ENCODE peak calls at places on chromosomes 5 and 9, in four cellular contexts. A is dorsolateral prefrontal cortex, P is breast epithelium, O is right atrium auricular region. J is an unnamed sample.

GRCh38 chr5:152378730-152379129 is 26.3 kb downstream of the NMUR2 start:
- DNase-seq in A (no peak), P (no peak), O (no peak), J (no peak)

GRCh38 chr5:132444841-132445639 is 45.5 kb downstream of the IRF1 start:
- DNase-seq in A (no peak), P (no peak), O (no peak), J (no peak)

GRCh38 chr5:170788626-170789304 is 5.2 kb downstream of the GABRP start:
- DNase-seq in A (no peak), P (no peak), O (no peak), J (no peak)

GRCh38 chr5:86861514-86861913 is 243.8 kb downstream of the COX7C start:
- DNase-seq in A (no peak), P (no peak), O (no peak), J (no peak)

GRCh38 chr9:76927540-76928240 is 21.8 kb upstream of the PRUNE2 start:
- DNase-seq in A (no peak), P (no peak), O (no peak), J (no peak)

GRCh38 chr5:36602711-36603321 is 3.6 kb upstream of the SLC1A3 start:
- DNase-seq in A (no peak), P (no peak), O (no peak), J (no peak)

GRCh38 chr5:5155617-5156016 is 15.5 kb downstream of the ADAMTS16 start:
- DNase-seq in A (no peak), P (no peak), O (no peak), J (no peak)

GRCh38 chr9:137836151-137836830 is 41.3 kb upstream of the CACNA1B start:
- DNase-seq in A (no peak), P (no peak), O (no peak), J (no peak)

GRCh38 chr9:116027511-116027910 is 126.1 kb upstream of the PAPPA start:
- DNase-seq in A (no peak), P (no peak), O (no peak), J (no peak)

GRCh38 chr5:54309751-54310432 is 481 bp downstream of the ARL15 start:
- DNase-seq in A (peak; percentile 15), P (no peak), O (peak; percentile 61), J (no peak)

GRCh38 chr5:2986301-2986700 is 234.8 kb upstream of the IRX2 start:
- DNase-seq in A (no peak), P (no peak), O (no peak), J (no peak)

GRCh38 chr5:87347841-87348240 is 64.9 kb downstream of the CCNH start:
- DNase-seq in A (no peak), P (no peak), O (no peak), J (no peak)

GRCh38 chr5:39980056-39980455 is 555.3 kb upstream of the DAB2 start:
- DNase-seq in A (no peak), P (no peak), O (no peak), J (no peak)

GRCh38 chr9:89814340-89815040 is 209.7 kb downstream of the GADD45G start:
- DNase-seq in A (peak; percentile 28), P (no peak), O (peak; percentile 58), J (no peak)

GRCh38 chr9:84621811-84622210 is 47.7 kb upstream of the NTRK2 start:
- DNase-seq in A (no peak), P (no peak), O (no peak), J (no peak)

GRCh38 chr9:84974790-84975189 is 305.3 kb downstream of the NTRK2 start:
- DNase-seq in A (no peak), P (no peak), O (no peak), J (no peak)

GRCh38 chr9:4980046-4980727 is 4.9 kb upstream of the JAK2 start:
- DNase-seq in A (no peak), P (no peak), O (no peak), J (no peak)

GRCh38 chr9:6538666-6539071 is 106.9 kb downstream of the GLDC start:
- DNase-seq in A (no peak), P (no peak), O (no peak), J (no peak)

GRCh38 chr5:142322747-142323479 is 1.9 kb downstream of the SPRY4 start:
- DNase-seq in A (no peak), P (no peak), O (peak; percentile 67), J (no peak)

GRCh38 chr5:143138839-143139238 is 264.6 kb downstream of the NR3C1 start:
- DNase-seq in A (no peak), P (no peak), O (no peak), J (no peak)

GRCh38 chr5:97553829-97554452 is 370.9 kb upstream of the RIOK2 start:
- DNase-seq in A (no peak), P (no peak), O (no peak), J (no peak)

GRCh38 chr9:34463098-34463900 is 4.7 kb downstream of the DNAI1 start:
- DNase-seq in A (peak; percentile 26), P (no peak), O (no peak), J (no peak)

GRCh38 chr9:115002371-115003120 is 72.2 kb upstream of the TNFSF8 start:
- DNase-seq in A (no peak), P (no peak), O (no peak), J (no peak)

GRCh38 chr5:139495644-139496435 is 13.3 kb upstream of the STING1 start:
- DNase-seq in A (no peak), P (no peak), O (no peak), J (no peak)

GRCh38 chr5:39211773-39212172 is 7.6 kb downstream of the FYB1 start:
- DNase-seq in A (no peak), P (no peak), O (no peak), J (peak; percentile 33)

GRCh38 chr5:168292783-168293696 is 1.6 kb downstream of the WWC1 start:
- DNase-seq in A (no peak), P (no peak), O (no peak), J (no peak)

GRCh38 chr5:54296386-54296785 is 14.0 kb downstream of the ARL15 start:
- DNase-seq in A (no peak), P (peak; percentile 55), O (no peak), J (no peak)

GRCh38 chr5:103525366-103525765 is 37.2 kb downstream of the NUDT12 start:
- DNase-seq in A (no peak), P (no peak), O (no peak), J (no peak)

GRCh38 chr5:103522586-103522985 is 40.0 kb downstream of the NUDT12 start:
- DNase-seq in A (no peak), P (no peak), O (no peak), J (no peak)

GRCh38 chr5:103514381-103514780 is 48.2 kb downstream of the NUDT12 start:
- DNase-seq in A (no peak), P (no peak), O (no peak), J (no peak)

GRCh38 chr5:103523319-103523718 is 39.3 kb downstream of the NUDT12 start:
- DNase-seq in A (no peak), P (no peak), O (no peak), J (no peak)

DNA sequence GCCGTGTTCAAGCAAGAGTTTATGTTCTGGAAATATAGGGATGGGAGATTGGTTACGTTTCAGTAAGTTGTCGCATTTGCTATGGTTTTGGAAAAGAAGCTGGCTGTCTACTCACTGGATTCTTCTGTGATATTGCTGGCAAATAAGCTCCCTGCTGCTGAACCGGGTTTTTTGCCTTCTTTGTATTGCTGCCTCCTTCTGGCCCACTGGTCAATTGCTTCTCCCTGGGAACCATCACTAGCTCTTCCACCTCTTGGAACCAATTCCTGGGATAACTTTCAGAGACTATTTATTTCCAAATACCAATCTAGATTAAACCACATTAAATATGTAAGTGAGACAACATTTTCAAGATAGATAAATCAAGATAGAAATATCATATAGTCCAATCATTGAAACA is 43.0 kb downstream of the NUDT12 start:
- DNase-seq in A (no peak), P (no peak), O (no peak), J (no peak)
- TF ChIP-seq CTCF in A (no peak), P (no peak), O (no peak), J (no peak)

DNA sequence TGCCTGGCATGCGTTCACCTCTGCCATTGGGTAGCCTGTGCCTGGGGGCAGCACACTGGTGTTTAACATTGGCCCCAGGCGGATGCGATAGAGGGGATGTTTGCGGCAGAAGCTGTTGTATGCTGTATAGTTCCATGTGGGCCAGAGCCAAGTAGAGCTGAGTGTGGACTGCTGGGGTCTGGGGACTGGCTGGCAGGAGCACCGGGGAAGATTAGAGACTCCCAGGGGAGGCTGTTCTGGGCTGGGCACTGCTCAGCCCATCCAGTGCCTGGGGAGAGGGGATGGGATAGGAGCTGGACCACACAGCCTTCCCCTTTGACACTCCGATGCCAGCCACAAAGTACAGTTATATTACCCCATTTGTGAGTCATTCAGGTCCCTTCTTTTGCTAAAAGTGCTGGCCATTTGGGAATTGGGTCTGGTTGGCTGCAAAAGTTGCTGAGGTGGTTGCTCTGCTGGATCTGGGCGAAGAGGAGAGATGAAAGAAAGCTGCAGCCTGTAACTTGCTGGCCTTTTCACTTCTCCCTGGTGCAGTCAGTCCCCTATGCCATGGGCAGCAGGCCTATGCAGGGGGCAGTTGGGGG is 73.8 kb downstream of the RGS3 start:
- DNase-seq in A (no peak), P (no peak), O (no peak), J (no peak)
- H3K27ac ChIP-seq in A (peak overlapping the region; percentile 93), P (no peak overlapping the region), O (peak overlapping the region; percentile 79), J (no peak overlapping the region)

GRCh38 chr9:131618785-131619184 is 73.5 kb downstream of the PRRT1B start:
- DNase-seq in A (no peak), P (no peak), O (no peak), J (no peak)

GRCh38 chr9:131616983-131617604 is 71.8 kb downstream of the PRRT1B start:
- DNase-seq in A (no peak), P (no peak), O (no peak), J (no peak)

GRCh38 chr9:131619680-131620079 is 74.4 kb downstream of the PRRT1B start:
- DNase-seq in A (no peak), P (no peak), O (no peak), J (no peak)

GRCh38 chr9:131618071-131618479 is 72.8 kb downstream of the PRRT1B start:
- DNase-seq in A (no peak), P (no peak), O (peak; percentile 78), J (no peak)

DNA sequence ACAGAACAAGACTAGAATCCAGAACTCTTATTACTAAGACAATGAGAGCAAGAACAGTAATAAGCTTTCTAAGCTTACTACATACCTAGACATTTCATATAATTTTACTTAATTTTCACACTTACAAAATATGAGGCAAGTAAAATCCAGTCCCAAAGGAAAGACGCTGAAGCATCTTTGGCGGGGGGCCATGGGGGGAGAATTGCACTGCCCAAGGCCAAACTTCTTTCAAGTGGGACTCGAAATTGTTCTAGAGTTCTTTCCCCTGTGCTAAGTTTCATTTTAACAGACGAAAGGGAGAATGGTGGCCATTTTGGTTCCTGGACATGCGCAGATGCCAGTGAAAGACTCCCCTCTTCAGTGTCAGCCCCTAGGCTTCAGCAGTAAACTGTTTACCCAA is 72.3 kb downstream of the PRRT1B start:
- DNase-seq in A (no peak), P (no peak), O (no peak), J (no peak)
- TF ChIP-seq CTCF in A (no peak), P (no peak), O (no peak), J (no peak)

GRCh38 chr9:127340721-127341120 is 56.2 kb upstream of the SLC2A8 start:
- DNase-seq in A (no peak), P (no peak), O (no peak), J (no peak)

GRCh38 chr9:127341152-127341551 is 55.8 kb upstream of the SLC2A8 start:
- DNase-seq in A (no peak), P (no peak), O (no peak), J (no peak)

GRCh38 chr9:127333326-127334064 is 63.5 kb upstream of the SLC2A8 start:
- DNase-seq in A (no peak), P (no peak), O (no peak), J (no peak)

GRCh38 chr9:127336708-127337352 is 60.1 kb upstream of the SLC2A8 start:
- DNase-seq in A (peak; percentile 67), P (peak; percentile 78), O (peak; percentile 96), J (no peak)

GRCh38 chr9:127336086-127336485 is 60.9 kb upstream of the SLC2A8 start:
- DNase-seq in A (no peak), P (no peak), O (no peak), J (no peak)
- H3K27ac ChIP-seq in A (peak overlapping the region; percentile 45), P (peak overlapping the region; percentile 80), O (peak overlapping the region; percentile 76), J (no peak overlapping the region)